ENCODE peak calls at places on chromosomes 16 and 17, in six cellular contexts. M is A673; C is fibroblast of mammary gland; Z is bronchial epithelial cell; A is AG04450; K is CD8-positive, alpha-beta T cell. B is an unnamed sample.

GRCh38 chr17:61478026-61478789 is 26.0 kb downstream of the TBX4 start:
- DNase-seq in M (no peak), C (no peak), Z (no peak), A (no peak), K (no peak), B (no peak)

GRCh38 chr17:4544656-4545216 is 10.4 kb downstream of the MYBBP1A start:
- DNase-seq in M (no peak), C (no peak), Z (no peak), A (no peak), K (no peak), B (no peak)

GRCh38 chr16:83946781-83947566 is 6.1 kb upstream of the OSGIN1 start:
- DNase-seq in M (no peak), C (no peak), Z (no peak), A (no peak), K (no peak), B (no peak)

GRCh38 chr17:46943511-46944393 is 20.8 kb downstream of the GOSR2 start:
- DNase-seq in M (peak), C (peak), Z (no peak), A (no peak), K (no peak), B (no peak)

GRCh38 chr17:76492989-76493501 is 8.2 kb downstream of the RHBDF2 start:
- DNase-seq in M (no peak), C (peak), Z (peak), A (peak), K (peak), B (peak)

GRCh38 chr17:12673788-12674187 is 8.1 kb downstream of the MYOCD start:
- DNase-seq in M (no peak), C (peak), Z (peak), A (no peak), K (no peak), B (peak)

GRCh38 chr16:48444574-48444973 is 59.4 kb upstream of the SIAH1 start:
- DNase-seq in M (no peak), C (peak), Z (peak), A (peak), K (no peak), B (peak)

GRCh38 chr16:20873331-20873730 is 26.8 kb downstream of the DCUN1D3 start:
- DNase-seq in M (no peak), C (no peak), Z (no peak), A (no peak), K (no peak), B (no peak)

GRCh38 chr17:62869885-62870580 is 61.9 kb upstream of the MARCHF10 start:
- DNase-seq in M (peak), C (peak), Z (peak), A (no peak), K (no peak), B (peak)

GRCh38 chr17:59798111-59798510 is 90.7 kb downstream of the VMP1 start:
- DNase-seq in M (no peak), C (no peak), Z (no peak), A (no peak), K (no peak), B (no peak)

GRCh38 chr16:67613808-67614207 is 31.1 kb upstream of the CARMIL2 start:
- DNase-seq in M (peak), C (peak), Z (peak), A (no peak), K (no peak), B (peak)

DNA sequence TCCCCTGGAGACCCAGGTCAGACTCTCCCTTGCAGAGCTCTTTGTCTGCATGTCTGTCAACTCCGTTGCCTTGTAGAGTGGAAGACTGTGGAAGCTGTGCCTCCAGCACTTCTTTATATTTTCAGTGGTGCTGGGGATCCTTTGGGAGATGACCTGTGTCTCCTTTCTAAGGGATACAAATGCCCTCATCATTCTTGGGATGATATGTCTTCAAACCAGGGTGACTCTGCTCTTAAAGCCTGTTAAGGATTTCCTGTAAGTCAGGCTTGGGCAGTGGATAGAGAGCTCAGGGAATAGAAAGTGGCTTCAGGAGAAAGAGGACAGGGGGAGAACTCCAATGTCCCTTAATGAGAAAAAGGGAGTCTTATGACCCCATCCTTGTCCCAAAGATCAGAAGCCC is 1.5 kb downstream of the HOXB3 start:
- DNase-seq in M (no peak), C (no peak), Z (no peak), A (no peak), K (no peak), B (no peak)
- H3K4me3 ChIP-seq in M (no peak), C (peak), Z (no peak), A (peak), K (no peak), B (no peak)

GRCh38 chr17:79926308-79927135 is 87.3 kb upstream of the CBX4 start:
- DNase-seq in M (no peak), C (no peak), Z (no peak), A (no peak), K (no peak), B (no peak)

GRCh38 chr17:79923974-79924638 is 84.9 kb upstream of the CBX4 start:
- DNase-seq in M (peak), C (no peak), Z (no peak), A (no peak), K (peak), B (no peak)

GRCh38 chr17:79926002-79926307 is 86.7 kb upstream of the CBX4 start:
- DNase-seq in M (no peak), C (no peak), Z (no peak), A (no peak), K (no peak), B (no peak)

GRCh38 chr17:79924639-79924976 is 85.4 kb upstream of the CBX4 start:
- DNase-seq in M (no peak), C (no peak), Z (no peak), A (no peak), K (no peak), B (no peak)

GRCh38 chr17:79925242-79925957 is 86.2 kb upstream of the CBX4 start:
- DNase-seq in M (no peak), C (no peak), Z (no peak), A (no peak), K (no peak), B (no peak)
- TF ChIP-seq CTCF in M (no peak), C (no peak), Z (peak), A (no peak), K (no peak), B (peak)

DNA sequence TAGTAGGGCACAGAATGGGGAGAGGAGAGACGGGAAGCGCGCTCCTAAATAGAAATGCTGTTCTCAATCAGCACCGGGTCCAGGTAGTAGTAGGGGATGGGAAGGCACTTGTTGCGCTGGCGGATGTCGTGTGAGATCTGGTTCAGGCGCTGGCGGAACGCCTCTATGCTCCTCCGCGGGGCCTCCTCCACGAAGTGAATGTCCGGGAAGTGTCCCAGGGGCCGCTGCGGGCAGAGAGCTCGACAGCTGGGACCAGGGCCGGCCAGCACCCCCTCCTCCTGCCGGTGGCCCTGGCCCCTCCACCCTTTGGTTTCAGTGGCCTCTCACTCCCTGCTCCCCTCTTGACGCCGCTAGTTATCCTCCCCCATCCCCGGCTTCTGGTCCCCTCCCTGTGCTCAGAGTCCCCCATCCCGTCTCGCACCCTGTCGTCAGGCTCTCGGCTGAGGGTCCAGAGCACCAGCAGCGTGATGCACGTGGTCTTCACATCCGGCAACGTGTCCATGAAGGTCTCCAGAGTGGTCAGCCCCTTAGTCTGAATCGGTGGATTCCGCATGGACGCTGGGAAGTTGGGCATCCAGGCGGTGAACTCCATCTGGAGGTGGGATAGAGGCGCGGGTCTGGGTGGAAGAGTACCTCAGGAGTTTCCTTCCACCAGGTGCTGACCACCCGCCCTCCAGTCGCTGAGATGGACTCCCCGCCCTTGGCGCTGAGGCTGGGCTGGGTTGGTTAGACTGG is 14.6 kb downstream of the ALOX12B start:
- DNase-seq in M (no peak), C (no peak), Z (no peak), A (no peak), K (peak), B (no peak)
- H3K4me3 ChIP-seq in M (peak), C (no peak), Z (peak), A (no peak), K (peak), B (peak)

GRCh38 chr16:50547340-50547865 is 793 bp upstream of the NKD1 start:
- DNase-seq in M (peak), C (no peak), Z (no peak), A (no peak), K (peak), B (peak)
- TF ChIP-seq CTCF in M (peak), C (no peak), Z (peak), A (no peak), K (no peak), B (peak)

GRCh38 chr16:789451-789850 is 1.0 kb downstream of the CHTF18 start:
- DNase-seq in M (no peak), C (no peak), Z (no peak), A (no peak), K (no peak), B (no peak)
- H3K4me3 ChIP-seq in M (peak), C (peak), Z (peak), A (peak), K (no peak), B (peak)

DNA sequence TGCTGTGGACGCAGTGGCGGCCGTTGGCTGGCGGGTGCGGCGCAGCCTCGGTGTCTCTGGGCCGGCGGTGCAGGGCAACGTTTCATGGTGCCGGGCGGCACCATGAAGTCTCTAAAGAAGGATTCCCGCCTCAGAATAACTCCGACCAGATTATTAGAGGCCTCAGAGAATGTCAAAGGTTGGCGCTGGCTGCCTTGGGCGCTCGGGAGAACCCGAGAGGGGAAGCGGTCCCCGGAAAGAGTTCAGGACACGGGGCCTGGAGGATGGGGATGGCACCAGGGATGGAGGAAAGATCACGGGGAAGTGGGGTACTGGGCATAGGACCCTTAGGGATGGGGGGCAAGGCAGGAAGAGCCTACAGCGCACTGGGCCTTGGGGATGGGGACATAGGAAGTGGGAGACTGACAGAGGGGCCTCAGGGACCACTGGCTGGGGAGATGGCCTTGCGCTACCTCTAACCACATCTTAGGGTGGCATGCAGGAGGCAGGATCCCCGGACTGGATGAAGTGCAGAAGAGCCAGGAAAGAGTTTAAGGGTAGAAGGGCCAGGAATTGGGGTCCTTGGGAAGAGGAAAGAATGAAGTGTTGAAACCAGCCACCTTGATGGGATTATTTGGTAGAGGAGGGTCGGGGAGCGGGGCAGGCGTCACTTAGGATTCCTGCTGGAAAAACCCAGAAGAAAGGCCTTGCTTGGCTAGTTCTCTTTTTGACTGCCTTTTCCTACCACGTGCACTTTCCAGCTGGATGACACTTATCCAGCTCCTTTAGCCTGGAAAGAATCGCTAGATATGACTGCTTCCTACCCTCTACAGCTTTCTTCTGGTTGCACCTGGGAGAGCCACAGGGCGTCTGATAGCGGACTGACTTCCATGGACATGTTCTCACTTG is 578 bp downstream of the MYCBPAP start:
- DNase-seq in M (no peak), C (no peak), Z (no peak), A (no peak), K (no peak), B (no peak)
- TF ChIP-seq CTCF in M (no peak), C (no peak), Z (no peak), A (no peak), K (no peak), B (no peak)

GRCh38 chr16:35713762-35714650 is 2254.6 kb downstream of the TP53TG3F start:
- DNase-seq in M (no peak), C (no peak), Z (no peak), A (no peak), K (no peak), B (no peak)
- H3K4me3 ChIP-seq in M (no peak), C (no peak), Z (no peak), A (no peak), K (no peak), B (no peak)

GRCh38 chr16:86158688-86159360 is 259.9 kb downstream of the IRF8 start:
- DNase-seq in M (no peak), C (no peak), Z (no peak), A (no peak), K (no peak), B (no peak)
- TF ChIP-seq CTCF in M (no peak), C (peak), Z (no peak), A (peak), K (no peak), B (no peak)

DNA sequence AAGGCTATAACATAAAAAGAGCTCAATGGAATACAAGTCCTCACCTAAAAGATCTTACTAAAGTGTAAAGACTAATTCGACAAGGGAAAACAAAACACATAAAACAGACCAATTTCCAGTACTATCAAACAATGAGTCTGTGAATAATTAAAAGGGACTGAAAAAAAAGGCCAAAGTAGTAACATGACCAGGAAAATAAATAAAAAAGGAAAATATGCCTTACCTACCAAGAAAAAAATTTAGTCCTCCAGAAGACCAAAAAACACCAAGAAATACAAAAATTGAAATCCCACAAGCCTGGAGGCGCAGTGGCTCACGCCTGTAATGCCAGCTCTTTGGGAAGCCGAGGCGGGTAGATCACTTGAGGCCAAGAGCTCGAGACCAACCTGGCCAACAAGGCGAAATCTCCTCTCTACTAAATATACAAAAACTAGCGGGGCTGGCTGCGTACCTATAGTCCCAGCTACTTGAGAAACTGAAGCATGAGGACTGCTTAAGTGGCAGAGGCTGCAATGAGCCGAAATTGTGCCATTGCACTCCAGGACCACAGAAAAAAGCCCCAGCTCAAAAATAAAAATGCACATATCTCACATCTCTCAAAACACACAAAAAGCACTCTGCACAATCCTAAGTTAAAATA is 60.8 kb downstream of the TEX14 start:
- DNase-seq in M (no peak), C (no peak), Z (no peak), A (no peak), K (peak), B (no peak)
- H3K4me3 ChIP-seq in M (no peak), C (no peak), Z (no peak), A (no peak), K (peak), B (no peak)

B was measured in epithelial cell of esophagus.